ENCODE peak calls at places on chromosome 20, in five cellular contexts. K is H1, J is K562, O is GM12878, D is HepG2. E is an unnamed sample.

GRCh38 chr20:22452442-22453011 is 131.8 kb downstream of the FOXA2 start:
- DNase-seq in K (no peak), J (no peak), O (no peak), D (peak), E (no peak)

GRCh38 chr20:45945678-45946148 is 11.2 kb downstream of the PCIF1 start:
- DNase-seq in K (no peak), J (no peak), O (no peak), D (no peak), E (no peak)

GRCh38 chr20:62378215-62378614 is 8.7 kb upstream of the RPS21 start:
- DNase-seq in K (no peak), J (no peak), O (no peak), D (no peak), E (no peak)

GRCh38 chr20:59055302-59055701 is 12.7 kb upstream of the PRELID3B start:
- DNase-seq in K (no peak), J (no peak), O (no peak), D (no peak), E (no peak)

GRCh38 chr20:57996936-57997629 is 231.4 kb downstream of the ANKRD60 start:
- DNase-seq in K (no peak), J (no peak), O (no peak), D (no peak), E (no peak)

GRCh38 chr20:40754372-40754943 is 65.4 kb upstream of the MAFB start:
- DNase-seq in K (no peak), J (no peak), O (no peak), D (no peak), E (no peak)

GRCh38 chr20:2396241-2396814 is 15.6 kb downstream of the TGM6 start:
- DNase-seq in K (no peak), J (no peak), O (no peak), D (no peak), E (no peak)

GRCh38 chr20:32634041-32634805 is 39.5 kb downstream of the C20orf203 start:
- DNase-seq in K (no peak), J (peak), O (no peak), D (no peak), E (no peak)

GRCh38 chr20:42492998-42493397 is 696.7 kb downstream of the PTPRT start:
- DNase-seq in K (no peak), J (no peak), O (no peak), D (no peak), E (no peak)

GRCh38 chr20:52201395-52201794 is 9.8 kb upstream of the ZFP64 start:
- DNase-seq in K (no peak), J (no peak), O (no peak), D (no peak), E (no peak)

GRCh38 chr20:24950128-24950835 is 1.2 kb downstream of the CST7 start:
- DNase-seq in K (no peak), J (no peak), O (no peak), D (no peak), E (no peak)

GRCh38 chr20:4840831-4841230 is 119.1 kb downstream of the PRND start:
- DNase-seq in K (no peak), J (no peak), O (no peak), D (no peak), E (no peak)

GRCh38 chr20:61659652-61660346 is 405.9 kb downstream of the TAF4 start:
- DNase-seq in K (no peak), J (no peak), O (no peak), D (no peak), E (no peak)

GRCh38 chr20:33674294-33675126 is at the start of gene NECAB3:
- DNase-seq in K (no peak), J (peak), O (no peak), D (peak), E (peak)
- TF ChIP-seq POLR2A in K (peak), J (no peak), O (peak), D (peak), E (peak)

GRCh38 chr20:47296950-47297349 is 59.5 kb downstream of the ZMYND8 start:
- DNase-seq in K (no peak), J (no peak), O (no peak), D (no peak), E (no peak)
- TF ChIP-seq TAF1 in K (no peak), J (no peak), O (no peak), D (no peak), E (no peak)

GRCh38 chr20:50323209-50323608 is 132.6 kb downstream of the CEBPB start:
- DNase-seq in K (no peak), J (no peak), O (no peak), D (no peak), E (no peak)

GRCh38 chr20:50320005-50320909 is 129.6 kb downstream of the CEBPB start:
- DNase-seq in K (no peak), J (no peak), O (no peak), D (no peak), E (no peak)

GRCh38 chr20:50322703-50323131 is 132.1 kb downstream of the CEBPB start:
- DNase-seq in K (no peak), J (no peak), O (no peak), D (no peak), E (no peak)

GRCh38 chr20:50321797-50322480 is 131.3 kb downstream of the CEBPB start:
- DNase-seq in K (no peak), J (no peak), O (no peak), D (no peak), E (no peak)

DNA sequence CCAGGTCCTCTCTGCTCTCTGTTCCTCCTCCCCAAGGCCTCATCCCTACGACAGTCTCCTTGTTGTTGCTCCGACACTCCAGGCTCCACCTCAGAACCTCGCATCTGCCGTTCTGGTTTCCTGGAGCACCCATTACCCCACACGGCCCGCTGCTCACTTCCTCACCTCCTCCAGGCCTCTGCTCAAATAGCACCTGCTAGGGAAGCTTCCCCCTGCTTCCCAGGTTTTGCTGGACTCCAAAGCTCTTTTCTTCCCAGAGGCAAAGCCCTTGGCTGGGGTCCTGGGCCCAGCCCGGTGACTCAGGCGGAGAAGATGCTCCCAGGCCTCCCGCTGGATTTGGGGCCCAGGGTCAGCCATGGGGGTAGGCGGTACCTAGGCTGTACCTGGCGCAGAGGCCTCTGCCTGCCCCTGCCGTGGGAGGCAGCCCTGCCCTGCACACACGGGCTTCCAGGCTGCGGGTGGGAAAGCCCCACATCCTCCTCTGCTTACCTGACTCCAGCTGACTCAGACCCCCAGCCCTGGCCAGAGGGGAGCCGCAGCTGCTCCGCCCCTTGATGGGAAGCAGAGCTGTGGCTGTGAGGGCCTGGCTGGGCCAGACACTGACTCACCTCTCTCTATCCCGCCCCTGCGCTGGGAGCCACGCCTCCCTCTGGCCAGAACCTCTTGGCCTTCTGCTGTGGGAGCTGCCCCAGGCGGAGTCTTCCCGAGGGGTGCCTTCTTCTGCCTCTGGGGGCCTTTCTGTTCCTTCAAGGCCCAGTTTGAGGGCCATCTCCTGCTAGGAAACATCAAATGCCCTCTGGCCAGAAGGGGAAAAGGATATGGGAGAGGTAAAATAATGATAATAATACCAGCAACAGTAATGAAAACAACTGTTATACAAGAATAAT is 130.5 kb downstream of the CEBPB start:
- DNase-seq in K (peak), J (peak), O (no peak), D (peak), E (no peak)
- TF ChIP-seq POLR2A in K (no peak), J (peak), O (no peak), D (peak), E (no peak)

GRCh38 chr20:43941476-43942212 is 27.0 kb downstream of the TOX2 start:
- DNase-seq in K (no peak), J (no peak), O (no peak), D (no peak), E (no peak)
- TF ChIP-seq TAF1 in K (no peak), J (no peak), O (no peak), D (no peak), E (no peak)

DNA sequence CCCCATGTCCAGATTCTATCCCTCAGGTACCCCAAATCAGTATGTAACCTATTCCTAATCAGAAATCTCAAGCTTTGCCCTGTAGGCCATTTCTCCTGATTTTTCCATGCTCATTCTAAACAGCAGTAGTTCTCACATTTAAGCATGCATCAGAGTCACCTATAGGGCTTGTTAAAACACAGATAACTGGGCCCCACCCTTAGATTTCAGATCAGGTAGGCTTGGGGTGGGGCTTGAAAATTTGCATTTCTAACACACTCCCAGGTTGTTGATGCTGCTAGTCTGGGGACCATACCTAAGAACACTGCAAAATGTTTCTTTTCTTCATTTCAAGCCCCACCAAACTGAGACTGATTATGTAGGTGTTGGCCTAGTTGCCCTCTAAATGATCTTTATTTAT is 621.2 kb upstream of the FLRT3 start:
- DNase-seq in K (no peak), J (no peak), O (no peak), D (no peak), E (no peak)
- TF ChIP-seq POLR2A in K (no peak), J (no peak), O (no peak), D (no peak), E (no peak)

DNA sequence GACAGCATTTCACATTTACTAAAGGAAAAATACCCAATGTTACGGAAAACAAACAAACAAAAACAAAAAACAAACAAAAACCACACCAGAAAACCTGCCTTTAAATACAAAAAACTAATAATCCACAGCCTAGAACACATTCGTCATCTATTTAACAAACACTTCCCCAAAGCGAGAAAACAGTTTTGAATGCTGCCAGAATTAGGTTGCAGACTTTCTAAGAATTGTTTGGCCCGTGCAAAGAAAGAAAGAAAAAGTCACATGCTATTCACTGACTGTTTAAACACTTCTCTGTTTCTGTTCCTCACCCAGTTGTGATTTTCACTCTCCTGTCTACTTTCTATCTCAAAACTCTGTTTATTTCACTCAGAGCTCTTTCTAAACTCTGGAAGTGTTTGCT is 52.5 kb downstream of the BCAS1 start:
- DNase-seq in K (no peak), J (no peak), O (peak), D (no peak), E (peak)
- TF ChIP-seq TAF1 in K (no peak), J (no peak), O (no peak), D (no peak), E (no peak)

GRCh38 chr20:63691711-63692435 is 4.6 kb upstream of the TNFRSF6B start:
- DNase-seq in K (no peak), J (no peak), O (no peak), D (no peak), E (no peak)
- TF ChIP-seq POLR2A in K (no peak), J (no peak), O (peak), D (no peak), E (no peak)

DNA sequence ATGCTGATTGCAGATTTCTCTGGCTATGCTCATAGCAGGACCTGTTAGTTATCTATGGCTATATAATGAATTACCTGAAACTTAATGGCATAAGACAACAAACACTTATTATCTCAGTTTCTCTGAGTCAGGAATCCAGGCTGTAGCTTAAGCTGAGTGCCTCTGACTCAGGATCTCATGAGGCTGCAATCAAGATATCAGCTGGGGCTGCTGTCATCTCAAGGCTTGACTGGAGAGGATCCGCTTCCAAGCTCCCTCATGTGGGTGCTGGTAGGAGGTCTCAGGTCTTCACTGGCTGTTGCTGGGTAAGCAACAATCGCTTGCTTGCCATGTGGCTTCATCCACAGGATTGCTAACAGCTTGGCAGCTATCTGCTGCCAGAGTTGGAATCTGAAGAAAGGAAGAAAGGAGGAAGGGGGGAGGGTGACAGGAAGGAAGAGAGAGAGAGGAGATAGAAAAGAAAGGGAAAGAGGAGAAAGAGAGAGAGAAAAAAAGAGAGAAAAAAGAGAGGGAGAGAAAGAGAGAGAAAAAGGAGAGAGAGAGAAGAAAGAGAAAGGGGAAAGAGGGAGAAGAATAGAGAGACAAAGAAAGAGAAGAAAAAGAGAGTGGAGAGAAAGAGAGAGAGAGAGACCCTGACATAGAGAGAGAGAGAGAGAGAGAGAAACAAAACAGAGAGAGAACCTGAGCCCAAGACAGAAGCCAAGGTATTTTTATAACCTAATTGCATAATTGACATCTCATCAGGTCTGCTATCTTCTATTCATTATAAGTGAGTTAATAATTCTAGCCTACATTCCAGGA is 579.0 kb upstream of the BTBD3 start:
- DNase-seq in K (no peak), J (no peak), O (no peak), D (no peak), E (no peak)
- TF ChIP-seq TAF1 in K (no peak), J (no peak), O (no peak), D (no peak), E (no peak)

GRCh38 chr20:50721881-50722281 is 9.5 kb upstream of the PARD6B start:
- DNase-seq in K (no peak), J (no peak), O (no peak), D (no peak), E (no peak)
- TF ChIP-seq POLR2A in K (no peak), J (no peak), O (no peak), D (no peak), E (no peak)

E was measured in GM12892.